ENCODE peak calls at places on chromosome 7, in ten cellular contexts. H is NCI-H774; T is SJSA1; K is RPMI7951; V is NCI-H446; A is activated CD8-positive, alpha-beta memory T cell treated with anti-CD3 and anti-CD28 coated beads for 48 hours; F is PC-3; X is NCI-H2107; P is SJCRH30; G is stimulated activated CD4-positive, alpha-beta T cell treated with anti-CD3 and anti-CD28 coated beads, Interleukin-4, amount 100 ng/mL, for 1 hour. C is an unnamed sample.

GRCh38 chr7:22943997-22944396 is 69.9 kb downstream of the HYCC1 start:
- DNase-seq in F (no peak), A (no peak), H (no peak), X (no peak), G (no peak), V (no peak), P (no peak), K (peak), T (no peak), C (no peak)

GRCh38 chr7:100691676-100692577 is 2.1 kb downstream of the GIGYF1 start:
- DNase-seq in X (peak), H (peak), V (peak), K (peak), G (peak), A (no peak), F (peak), P (peak), T (peak), C (peak)

GRCh38 chr7:93026425-93026824 is 91.4 kb downstream of the SAMD9 start:
- DNase-seq in H (no peak), V (no peak), K (no peak), X (no peak), A (no peak), T (no peak), P (no peak), G (no peak), F (no peak), C (no peak)

GRCh38 chr7:124120911-124121310 is 88.0 kb upstream of the TMEM229A start:
- DNase-seq in V (no peak), K (no peak), P (no peak), G (no peak), A (no peak), F (peak), H (no peak), T (no peak), X (no peak), C (no peak)

GRCh38 chr7:87173456-87173855 is 21.2 kb downstream of the DMTF1 start:
- DNase-seq in T (no peak), A (no peak), G (no peak), P (no peak), X (no peak), F (no peak), H (no peak), V (no peak), K (no peak), C (no peak)

GRCh38 chr7:144622751-144623150 is 213.1 kb downstream of the TPK1 start:
- DNase-seq in A (no peak), K (no peak), T (no peak), V (no peak), P (no peak), X (no peak), G (no peak), F (no peak), H (no peak), C (no peak)

GRCh38 chr7:31776616-31777015 is 89.6 kb downstream of the PPP1R17 start:
- DNase-seq in F (peak), P (no peak), V (no peak), A (no peak), G (no peak), H (no peak), K (peak), T (no peak), X (no peak), C (peak)

GRCh38 chr7:45416846-45417245 is 157.3 kb upstream of the ADCY1 start:
- DNase-seq in T (no peak), H (no peak), X (no peak), P (no peak), V (no peak), K (peak), F (no peak), A (no peak), G (no peak), C (no peak)

GRCh38 chr7:121994625-121995410 is 121.9 kb downstream of the PTPRZ1 start:
- DNase-seq in T (peak), P (peak), H (peak), V (peak), F (peak), G (peak), A (no peak), K (peak), X (peak), C (peak)

GRCh38 chr7:22821702-22822485 is 755 bp downstream of the TOMM7 start:
- DNase-seq in A (no peak), G (peak), F (peak), X (no peak), H (no peak), V (no peak), P (no peak), T (no peak), K (peak), C (peak)

GRCh38 chr7:23470290-23471089 is at the start of gene IGF2BP3:
- DNase-seq in A (no peak), X (no peak), P (peak), K (peak), V (peak), H (peak), F (peak), G (peak), T (peak), C (peak)

GRCh38 chr7:74581916-74582440 is 75.5 kb upstream of the GTF2I start:
- DNase-seq in H (no peak), P (no peak), K (no peak), G (no peak), T (no peak), F (peak), X (no peak), V (no peak), A (no peak), C (peak)

GRCh38 chr7:25495342-25495855 is 267.1 kb upstream of the NPVF start:
- DNase-seq in K (no peak), A (no peak), X (peak), V (peak), G (no peak), H (no peak), P (peak), T (no peak), F (no peak), C (no peak)

GRCh38 chr7:70598976-70599375 is 533.0 kb upstream of the GALNT17 start:
- DNase-seq in X (peak), A (no peak), P (no peak), K (no peak), V (no peak), H (peak), T (no peak), F (no peak), G (no peak), C (peak)

GRCh38 chr7:95972554-95972953 is 200.2 kb downstream of the DYNC1I1 start:
- DNase-seq in T (no peak), G (no peak), V (no peak), K (no peak), X (no peak), F (no peak), P (no peak), H (no peak), A (no peak), C (no peak)

GRCh38 chr7:148982596-148983219 is 45.6 kb downstream of the PDIA4 start:
- DNase-seq in H (no peak), G (no peak), T (no peak), A (no peak), P (peak), K (peak), F (peak), X (no peak), V (peak), C (peak)

GRCh38 chr7:22443370-22444180 is 56.4 kb downstream of the STEAP1B start:
- DNase-seq in F (peak), K (peak), T (no peak), V (no peak), P (no peak), H (no peak), A (no peak), G (no peak), X (no peak), C (no peak)

GRCh38 chr7:130940907-130941306 is 206.9 kb upstream of the KLF14 start:
- DNase-seq in V (no peak), H (no peak), X (no peak), K (no peak), G (no peak), F (peak), T (no peak), A (no peak), P (no peak), C (no peak)

GRCh38 chr7:84591897-84592296 is 397.3 kb upstream of the SEMA3A start:
- DNase-seq in G (no peak), F (no peak), A (no peak), X (no peak), P (no peak), K (no peak), V (no peak), H (no peak), T (no peak), C (no peak)

GRCh38 chr7:44082541-44083207 is 344 bp upstream of the POLM start:
- DNase-seq in A (peak), K (peak), P (peak), V (peak), T (peak), F (peak), X (peak), H (peak), G (peak), C (peak)

GRCh38 chr7:98755138-98755898 is 114.5 kb downstream of the TMEM130 start:
- DNase-seq in A (no peak), K (no peak), F (no peak), X (no peak), G (no peak), P (peak), H (no peak), V (no peak), T (no peak), C (no peak)

GRCh38 chr7:2461268-2462026 is 14.8 kb downstream of the GRIFIN start:
- DNase-seq in K (no peak), G (no peak), T (peak), A (no peak), V (no peak), F (no peak), P (no peak), X (no peak), H (no peak), C (no peak)

GRCh38 chr7:22001345-22002004 is 55.8 kb upstream of the CDCA7L start:
- DNase-seq in X (peak), F (peak), K (peak), A (no peak), V (peak), H (peak), T (no peak), G (no peak), P (peak), C (peak)

GRCh38 chr7:21753071-21753470 is 192.6 kb downstream of the CDCA7L start:
- DNase-seq in F (no peak), T (no peak), A (no peak), K (no peak), P (no peak), X (no peak), V (no peak), H (no peak), G (no peak), C (no peak)

GRCh38 chr7:122887198-122887597 is 938 bp upstream of the CADPS2 start:
- DNase-seq in G (no peak), P (no peak), T (peak), A (no peak), H (peak), X (no peak), V (no peak), K (peak), F (peak), C (peak)